ENCODE peak calls at places on chromosomes 13 and 19, in five cellular contexts. Q is heart left ventricle, L is glutamatergic neuron, D is lower lobe of right lung, J is stomach. B is an unnamed sample.

GRCh38 chr19:15368798-15369593 is 10.6 kb downstream of the AKAP8 start:
- DNase-seq in Q (no peak), L (no peak), D (no peak), J (no peak), B (no peak)

GRCh38 chr13:101140087-101140770 is 276.1 kb downstream of the NALCN start:
- DNase-seq in Q (no peak), L (no peak), D (no peak), J (no peak), B (no peak)

GRCh38 chr13:38707433-38707832 is 20.6 kb downstream of the FREM2 start:
- DNase-seq in Q (no peak), L (no peak), D (no peak), J (no peak), B (no peak)

GRCh38 chr19:14979498-14980255 is at the start of gene SLC1A6:
- DNase-seq in Q (no peak), L (peak), D (no peak), J (no peak), B (no peak)

GRCh38 chr19:49954933-49955332 is 6.0 kb downstream of the SIGLEC11 start:
- DNase-seq in Q (no peak), L (no peak), D (peak), J (peak), B (no peak)

GRCh38 chr19:41792513-41793413 is 3.6 kb upstream of the CEACAM3 start:
- DNase-seq in Q (no peak), L (peak), D (peak), J (peak), B (peak)

GRCh38 chr19:51546650-51547396 is 15.4 kb upstream of the SIGLEC6 start:
- DNase-seq in Q (no peak), L (no peak), D (no peak), J (no peak), B (peak)

GRCh38 chr19:48102870-48103751 is 7.5 kb downstream of the PLA2G4C start:
- DNase-seq in Q (no peak), L (peak), D (no peak), J (no peak), B (peak)

GRCh38 chr19:7293795-7294570 is at the start of gene INSR:
- DNase-seq in Q (peak), L (peak), D (peak), J (peak), B (peak)

GRCh38 chr19:58380037-58380735 is 644 bp downstream of the ZNF837 start:
- DNase-seq in Q (no peak), L (no peak), D (no peak), J (no peak), B (no peak)

GRCh38 chr19:11705474-11705873 is 33.3 kb downstream of the ZNF823 start:
- DNase-seq in Q (no peak), L (no peak), D (no peak), J (no peak), B (no peak)

GRCh38 chr19:1265611-1266115 is 3.5 kb upstream of the CIRBP start:
- DNase-seq in Q (peak), L (peak), D (peak), J (no peak), B (peak)

GRCh38 chr13:43493496-43494000 is 293.2 kb downstream of the ENOX1 start:
- DNase-seq in Q (no peak), L (no peak), D (no peak), J (no peak), B (no peak)

GRCh38 chr13:51524312-51524711 is 60.0 kb upstream of the WDFY2 start:
- DNase-seq in Q (no peak), L (no peak), D (no peak), J (no peak), B (peak)

GRCh38 chr13:21785990-21786389 is 115.1 kb downstream of the FGF9 start:
- DNase-seq in Q (no peak), L (no peak), D (no peak), J (no peak), B (no peak)

GRCh38 chr13:42654212-42654611 is 80.3 kb downstream of the TNFSF11 start:
- DNase-seq in Q (no peak), L (no peak), D (no peak), J (no peak), B (no peak)

GRCh38 chr19:31039151-31039550 is 310.1 kb downstream of the TSHZ3 start:
- DNase-seq in Q (no peak), L (no peak), D (no peak), J (no peak), B (no peak)

GRCh38 chr19:3210347-3211017 is 14.0 kb upstream of the CELF5 start:
- DNase-seq in Q (no peak), L (peak), D (peak), J (peak), B (peak)

GRCh38 chr19:50565984-50566903 is 2.0 kb downstream of the LRRC4B start:
- DNase-seq in Q (no peak), L (peak), D (no peak), J (no peak), B (no peak)

GRCh38 chr19:37966211-37967072 is 59.4 kb downstream of the SIPA1L3 start:
- DNase-seq in Q (no peak), L (peak), D (peak), J (no peak), B (no peak)

GRCh38 chr13:108624108-108624507 is 5.3 kb upstream of the MYO16 start:
- DNase-seq in Q (no peak), L (no peak), D (no peak), J (no peak), B (no peak)

GRCh38 chr13:41443969-41444368 is 13.4 kb upstream of the RGCC start:
- DNase-seq in Q (no peak), L (no peak), D (no peak), J (no peak), B (no peak)

GRCh38 chr13:45731455-45731854 is 29.3 kb downstream of the CBY2 start:
- DNase-seq in Q (no peak), L (no peak), D (no peak), J (no peak), B (no peak)

GRCh38 chr13:45728759-45729158 is 26.6 kb downstream of the CBY2 start:
- DNase-seq in Q (no peak), L (peak), D (no peak), J (no peak), B (no peak)
- TF ChIP-seq CTCF in Q (no peak), L (peak), D (no peak), J (no peak), B (peak)

GRCh38 chr13:19622189-19622588 is 11.3 kb upstream of the MPHOSPH8 start:
- DNase-seq in Q (no peak), L (no peak), D (no peak), J (no peak), B (no peak)

DNA sequence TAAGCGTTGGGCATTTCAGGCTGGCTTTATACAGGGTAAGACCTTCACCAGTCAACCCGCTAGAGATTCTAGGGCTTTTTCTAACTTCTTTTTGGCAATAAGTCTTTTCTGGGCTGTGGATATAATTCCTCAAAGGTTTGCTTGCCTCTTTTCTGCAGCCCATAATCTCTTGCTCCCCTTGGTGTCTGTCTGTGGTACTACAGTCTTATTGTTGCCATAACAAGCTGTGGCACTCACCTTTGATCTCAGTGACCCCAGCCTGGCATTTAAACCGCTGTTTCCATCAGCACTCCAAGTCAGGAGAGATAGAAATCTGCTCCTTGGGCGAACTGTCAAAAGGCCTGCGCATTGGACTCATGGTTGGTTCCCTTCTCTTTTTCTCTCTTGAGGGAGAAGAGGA is 14.5 kb upstream of the MPHOSPH8 start:
- DNase-seq in Q (no peak), L (no peak), D (no peak), J (no peak), B (peak)
- TF ChIP-seq CTCF in Q (peak), L (peak), D (peak), J (peak), B (peak)

DNA sequence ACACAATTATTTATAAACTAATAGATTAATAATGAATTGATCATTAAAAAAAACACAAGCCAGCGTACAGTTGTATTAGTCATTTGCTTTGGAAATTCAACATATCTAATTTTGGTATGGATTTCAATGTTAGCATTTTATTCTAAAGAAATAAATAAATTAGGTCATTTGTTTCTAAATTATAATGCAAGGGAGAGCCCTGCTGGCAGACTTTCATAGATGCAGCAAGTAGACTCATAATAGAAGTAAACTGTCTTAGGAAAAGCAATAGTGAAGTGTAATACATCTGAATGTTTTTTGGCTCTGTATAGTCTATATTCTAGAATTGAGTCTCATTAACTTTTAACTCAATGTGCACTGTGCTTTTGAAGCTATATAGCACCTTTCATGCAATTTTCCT is 982.4 kb upstream of the MIR17HG start:
- DNase-seq in Q (no peak), L (no peak), D (no peak), J (no peak), B (no peak)
- TF ChIP-seq CTCF in Q (no peak), L (no peak), D (no peak), J (no peak), B (peak)

DNA sequence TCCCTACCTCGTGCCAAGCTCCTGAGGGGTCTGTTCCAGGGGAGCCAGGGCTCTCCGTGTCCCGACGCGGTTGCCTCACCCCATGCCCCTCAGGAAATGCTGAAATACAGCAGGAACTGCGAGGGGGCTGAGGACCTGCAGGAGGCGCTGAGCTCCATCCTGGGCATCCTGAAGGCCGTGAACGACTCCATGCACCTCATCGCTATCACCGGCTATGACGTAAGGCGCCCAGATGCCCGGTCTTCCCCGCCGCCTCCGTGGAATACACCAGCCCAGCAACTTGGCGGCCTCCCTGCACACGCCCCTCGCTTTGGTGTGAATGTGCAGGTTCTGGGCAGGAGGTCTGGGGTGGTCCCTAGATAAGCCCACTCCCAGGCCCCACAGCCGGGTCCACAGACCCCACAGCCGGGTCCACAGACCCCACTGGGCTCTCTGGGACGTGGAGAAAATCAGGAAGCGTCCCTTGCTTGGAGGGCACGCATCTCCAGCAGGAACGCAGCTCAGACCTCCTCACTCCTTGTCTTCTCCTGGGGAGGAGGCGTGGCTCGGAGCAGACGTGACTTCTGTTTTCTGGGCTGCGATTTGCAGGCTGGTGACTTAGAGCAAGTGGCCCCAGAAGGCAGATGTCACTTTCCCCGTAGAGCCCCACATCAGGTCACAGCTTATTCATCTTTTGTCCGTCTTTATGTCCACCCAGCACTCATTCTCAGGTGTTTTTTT is 19.4 kb upstream of the F7 start:
- DNase-seq in Q (no peak), L (peak), D (peak), J (no peak), B (no peak)
- TF ChIP-seq CTCF in Q (no peak), L (no peak), D (no peak), J (no peak), B (peak)

DNA sequence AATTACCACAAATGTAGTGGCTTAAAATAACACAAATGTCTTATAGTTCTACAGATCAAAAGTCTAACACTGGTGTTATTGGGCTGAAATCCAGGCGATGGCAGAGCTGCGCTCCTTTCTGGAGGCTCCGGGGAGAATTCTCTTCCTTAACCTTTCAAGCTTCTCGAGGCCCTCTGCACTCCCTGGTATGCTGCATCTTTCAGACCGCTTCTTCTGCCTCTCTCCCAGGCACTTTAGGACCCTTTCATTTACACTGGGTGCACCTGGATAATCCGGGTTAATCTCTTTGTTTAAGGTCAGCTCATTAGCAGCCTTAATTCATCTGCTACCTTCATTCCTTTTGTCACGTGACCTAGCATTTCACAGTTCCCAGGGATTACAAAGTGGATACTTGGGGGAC is 211.3 kb upstream of the RFC3 start:
- DNase-seq in Q (no peak), L (no peak), D (no peak), J (no peak), B (no peak)
- TF ChIP-seq CTCF in Q (no peak), L (no peak), D (no peak), J (no peak), B (no peak)

DNA sequence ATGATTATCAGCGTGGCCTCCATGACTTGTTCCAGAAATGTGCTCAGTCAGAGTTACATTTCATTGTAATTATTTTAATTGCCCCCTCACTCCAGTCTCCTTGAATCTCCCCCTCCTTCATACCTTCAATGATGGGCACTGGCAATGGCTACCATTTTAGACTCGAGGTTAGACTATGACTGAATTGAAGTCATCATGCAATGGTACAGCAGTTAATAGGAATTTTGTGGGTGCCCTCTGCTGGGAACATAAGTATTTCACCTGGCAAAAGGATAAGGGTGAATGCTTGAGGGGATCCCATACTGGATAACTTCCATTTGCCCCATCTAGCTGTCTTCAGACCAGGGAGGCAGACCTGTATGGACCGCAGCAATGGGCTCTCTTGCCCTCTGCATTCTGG is 32.2 kb upstream of the USP12 start:
- DNase-seq in Q (no peak), L (no peak), D (no peak), J (no peak), B (peak)
- TF ChIP-seq CTCF in Q (no peak), L (no peak), D (no peak), J (no peak), B (peak)

GRCh38 chr13:48078251-48078656 is 16.6 kb downstream of the MED4 start:
- DNase-seq in Q (no peak), L (no peak), D (no peak), J (no peak), B (no peak)

GRCh38 chr13:48086272-48086671 is 8.6 kb downstream of the MED4 start:
- DNase-seq in Q (no peak), L (no peak), D (no peak), J (no peak), B (no peak)

DNA sequence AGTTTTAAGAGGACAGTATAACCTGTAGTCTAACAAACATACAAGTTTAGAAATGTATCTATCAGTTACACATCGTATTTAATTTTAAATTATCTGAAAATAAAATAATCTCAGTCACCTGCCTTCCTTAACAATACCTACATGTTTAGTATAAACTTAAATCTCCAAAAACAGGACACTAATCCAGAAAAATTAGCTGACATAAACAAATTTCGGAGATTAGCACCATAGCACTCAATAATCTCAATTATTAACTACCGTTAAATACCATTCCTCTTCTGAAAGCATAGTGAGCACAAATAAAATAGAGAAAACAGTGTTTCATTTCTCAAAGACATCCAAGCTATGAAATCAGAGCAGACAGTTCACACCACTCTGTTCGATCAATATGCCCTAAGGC is 13.2 kb downstream of the MED4 start:
- DNase-seq in Q (no peak), L (no peak), D (no peak), J (no peak), B (no peak)
- TF ChIP-seq CTCF in Q (no peak), L (no peak), D (no peak), J (no peak), B (no peak)